ENCODE peak calls at places on chromosomes 7 and 10, in eight cellular contexts. I is hepatocyte, U is kidney epithelial cell, J is psoas muscle, O is GM13977, V is AG10803, B is glutamatergic neuron, Z is HFFc6. A is an unnamed sample.

GRCh38 chr7:151057038-151057736 is 510 bp downstream of the CDK5 start:
- DNase-seq in Z (no peak), U (no peak), V (no peak), B (no peak), J (no peak), O (no peak), I (no peak), A (no peak)

GRCh38 chr10:4533626-4534025 is 292.4 kb upstream of the AKR1E2 start:
- DNase-seq in Z (no peak), O (no peak), I (no peak), J (no peak), B (no peak), V (peak; percentile 72), U (no peak), A (no peak)

GRCh38 chr7:95549818-95550529 is 46.3 kb downstream of the PDK4 start:
- DNase-seq in O (peak; percentile 20), Z (peak; percentile 72), U (peak; percentile 96), J (peak; percentile 88), B (no peak), V (peak; percentile 31), I (peak; percentile 87), A (no peak)

GRCh38 chr10:24821986-24822385 is 98.3 kb upstream of the ARHGAP21 start:
- DNase-seq in Z (peak; percentile 44), B (no peak), V (peak; percentile 13), U (peak; percentile 68), J (no peak), O (no peak), I (peak; percentile 56), A (no peak)

GRCh38 chr7:14288701-14289100 is 299.2 kb upstream of the ETV1 start:
- DNase-seq in Z (no peak), B (no peak), I (no peak), J (no peak), U (no peak), O (no peak), V (no peak), A (no peak)

GRCh38 chr7:157523371-157523765 is 186.6 kb downstream of the DNAJB6 start:
- DNase-seq in O (no peak), B (no peak), V (no peak), I (no peak), J (no peak), Z (no peak), U (no peak), A (no peak)

GRCh38 chr7:577971-578370 is 58.3 kb upstream of the PDGFA start:
- DNase-seq in V (no peak), O (no peak), U (no peak), I (no peak), Z (no peak), J (no peak), B (no peak), A (no peak)

GRCh38 chr10:132512693-132513345 is 24.8 kb upstream of the INPP5A start:
- DNase-seq in B (no peak), I (no peak), U (no peak), O (no peak), V (no peak), J (no peak), Z (no peak), A (no peak)

GRCh38 chr7:18903676-18904075 is 213.8 kb downstream of the TWIST1 start:
- DNase-seq in B (no peak), O (no peak), Z (no peak), V (peak; percentile 50), J (no peak), I (no peak), U (no peak), A (no peak)

GRCh38 chr7:156843157-156843556 is 49.8 kb downstream of the LMBR1 start:
- DNase-seq in B (no peak), J (no peak), I (no peak), V (no peak), U (no peak), O (no peak), Z (no peak), A (no peak)

GRCh38 chr10:89867964-89868363 is 166.6 kb downstream of the KIF20B start:
- DNase-seq in O (no peak), B (no peak), Z (no peak), I (peak; percentile 17), V (no peak), U (no peak), J (no peak), A (no peak)

GRCh38 chr10:110530131-110530831 is 32.6 kb downstream of the DUSP5 start:
- DNase-seq in V (peak; percentile 70), Z (peak; percentile 64), J (peak; percentile 63), I (peak; percentile 70), U (no peak), O (no peak), B (peak; percentile 55), A (no peak)

GRCh38 chr10:128220011-128220410 is 93.8 kb upstream of the MKI67 start:
- DNase-seq in V (no peak), J (no peak), I (peak; percentile 53), U (no peak), B (no peak), Z (no peak), O (no peak), A (no peak)

GRCh38 chr7:55405856-55406541 is 40.9 kb downstream of the LANCL2 start:
- DNase-seq in Z (no peak), J (no peak), V (no peak), B (no peak), U (no peak), I (no peak), O (no peak), A (no peak)

GRCh38 chr7:55411844-55412243 is 46.7 kb downstream of the LANCL2 start:
- DNase-seq in Z (no peak), V (no peak), O (no peak), I (no peak), U (no peak), B (no peak), J (no peak), A (no peak)

GRCh38 chr7:55413442-55413841 is 48.3 kb downstream of the LANCL2 start:
- DNase-seq in U (no peak), V (no peak), Z (no peak), J (no peak), I (no peak), O (no peak), B (peak; percentile 47), A (no peak)

GRCh38 chr7:55410641-55411239 is 45.6 kb downstream of the LANCL2 start:
- DNase-seq in B (no peak), I (no peak), J (no peak), V (no peak), U (no peak), O (no peak), Z (no peak), A (no peak)

GRCh38 chr7:55409474-55410225 is 44.5 kb downstream of the LANCL2 start:
- DNase-seq in O (peak; percentile 40), B (no peak), V (peak; percentile 39), U (no peak), Z (peak; percentile 18), I (peak; percentile 35), J (no peak), A (no peak)
- TF ChIP-seq CTCF in O (no peak), B (no peak), V (peak; percentile 17), U (peak; percentile 24), Z (peak; percentile 56), I (no peak), J (peak; percentile 18), A (no peak)

GRCh38 chr7:100049441-100050291 is at the start of gene ZSCAN21:
- DNase-seq in U (no peak), I (peak; percentile 92), B (peak; percentile 92), V (peak; percentile 74), Z (peak; percentile 71), O (peak; percentile 87), J (peak; percentile 90), A (peak; percentile 84)

GRCh38 chr7:100051611-100052010 is 2.0 kb downstream of the ZSCAN21 start:
- DNase-seq in U (no peak), J (no peak), V (no peak), B (no peak), I (no peak), Z (no peak), O (no peak), A (no peak)

GRCh38 chr7:100057006-100057405 is 7.4 kb downstream of the ZSCAN21 start:
- DNase-seq in V (no peak), Z (no peak), B (no peak), O (no peak), U (no peak), J (no peak), I (no peak), A (no peak)

GRCh38 chr7:100048680-100049079 is 894 bp upstream of the ZSCAN21 start:
- DNase-seq in I (no peak), J (no peak), B (no peak), U (no peak), V (no peak), O (no peak), Z (no peak), A (no peak)

DNA sequence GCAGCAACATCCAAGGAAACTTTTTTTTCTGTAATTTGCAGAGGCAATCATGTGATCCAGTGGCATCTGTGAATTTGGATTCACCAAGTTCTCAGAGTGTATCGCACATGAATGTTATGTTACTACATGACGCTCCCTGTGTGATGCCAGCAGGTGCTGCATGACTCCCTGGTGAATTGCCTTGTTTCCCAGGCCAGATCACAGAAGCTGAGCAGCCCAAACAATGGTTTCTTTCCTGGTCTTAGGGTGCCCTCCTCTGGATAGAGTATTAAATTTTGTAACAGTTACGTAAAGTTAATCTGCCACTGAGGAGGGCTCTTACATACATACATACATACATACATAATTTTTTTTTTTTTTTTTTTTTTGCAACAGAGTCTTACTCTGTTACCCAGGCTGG is 3.6 kb downstream of the ZSCAN21 start:
- DNase-seq in J (peak; percentile 32), V (peak; percentile 72), O (peak; percentile 53), Z (peak; percentile 77), I (peak; percentile 69), U (no peak), B (peak; percentile 24), A (peak; percentile 40)
- TF ChIP-seq CTCF in J (no peak), V (peak; percentile 43), O (peak; percentile 32), Z (peak; percentile 68), I (peak; percentile 39), U (no peak), B (no peak), A (no peak)

DNA sequence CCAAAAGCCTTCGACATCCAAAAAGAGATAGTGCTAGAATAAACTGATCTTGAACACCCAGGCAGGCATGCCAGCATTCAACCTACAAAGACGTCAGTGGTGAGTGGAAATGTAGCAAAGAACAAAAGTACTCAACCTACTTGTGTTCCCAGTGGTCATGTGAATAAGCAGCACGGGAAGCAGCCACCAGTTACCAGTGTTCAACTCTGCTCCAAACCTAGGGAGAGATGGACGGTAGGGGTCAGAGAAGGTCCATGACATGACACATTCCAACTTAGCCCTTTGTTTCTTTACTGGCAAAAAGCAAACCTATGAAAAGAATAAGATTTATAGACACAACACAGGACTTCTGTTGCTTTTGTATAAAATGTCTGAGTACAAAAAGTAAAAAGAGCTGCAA is 511.4 kb downstream of the XPNPEP1 start:
- DNase-seq in O (no peak), J (no peak), I (no peak), U (no peak), B (no peak), V (no peak), Z (no peak), A (no peak)
- TF ChIP-seq CTCF in O (no peak), J (no peak), I (no peak), U (no peak), B (no peak), V (no peak), Z (no peak), A (no peak)

DNA sequence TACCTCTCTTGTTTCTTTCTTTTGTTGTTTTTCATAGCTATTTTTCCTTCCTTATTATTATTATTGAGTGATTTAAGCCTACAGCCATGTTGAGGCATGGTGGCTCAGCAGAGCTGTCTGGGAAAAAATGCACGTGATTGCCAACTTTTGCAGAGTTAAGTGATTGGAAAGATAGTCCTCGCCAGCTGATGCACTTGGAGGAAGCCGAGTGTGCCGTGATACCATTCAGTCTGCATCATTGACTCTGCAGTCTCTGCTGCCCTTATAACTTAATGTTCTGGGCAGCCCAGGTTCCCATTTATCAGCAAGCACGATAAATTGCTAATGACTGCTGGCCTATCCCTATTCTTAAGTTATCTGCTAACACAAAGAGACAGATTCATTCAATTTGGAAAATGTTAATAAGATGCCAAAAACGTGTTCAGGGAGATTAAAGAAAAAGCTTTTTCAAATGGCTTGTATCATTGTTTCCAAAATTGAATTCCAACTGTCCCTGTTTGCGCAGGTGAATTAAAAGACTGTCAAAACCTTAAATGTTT is 232.9 kb upstream of the NPY start:
- DNase-seq in O (no peak), U (no peak), J (no peak), B (no peak), V (no peak), I (no peak), Z (no peak), A (no peak)
- TF ChIP-seq CTCF in O (no peak), U (no peak), J (no peak), B (no peak), V (no peak), I (no peak), Z (no peak), A (no peak)

A was measured in GM20000.